ENCODE peak calls at places on chromosomes 4 and X, in eight cellular contexts. Q is left ventricle myocardium inferior, V is endodermal cell, R is AG09309, J is heart right ventricle, D is astrocyte of the spinal cord, Z is A549, X is Calu3. S is an unnamed sample.

GRCh38 chr4:132227349-132228165 is 921.5 kb upstream of the PCDH10 start:
- DNase-seq in Q (no peak), V (peak), R (no peak), J (no peak), D (peak), Z (peak), X (peak), S (no peak)

GRCh38 chr4:141142423-141142822 is 9.2 kb upstream of the RNF150 start:
- DNase-seq in Q (no peak), V (no peak), R (no peak), J (no peak), D (no peak), Z (no peak), X (no peak), S (no peak)

GRCh38 chrX:153968754-153969124 is 2.9 kb downstream of the HCFC1 start:
- DNase-seq in Q (no peak), V (no peak), R (no peak), J (no peak), D (peak), Z (no peak), X (no peak), S (no peak)

GRCh38 chrX:108735087-108735679 is 1.2 kb downstream of the IRS4 start:
- DNase-seq in Q (no peak), V (peak), R (no peak), J (no peak), D (no peak), Z (peak), X (no peak), S (no peak)

GRCh38 chr4:212438-213174 is 88.3 kb downstream of the ZNF718 start:
- DNase-seq in Q (peak), V (no peak), R (peak), J (peak), D (peak), Z (no peak), X (no peak), S (peak)

GRCh38 chrX:78747471-78747870 is at the start of gene LPAR4:
- DNase-seq in Q (no peak), V (peak), R (no peak), J (no peak), D (peak), Z (no peak), X (no peak), S (no peak)

GRCh38 chrX:8823698-8824097 is 22.5 kb upstream of the FAM9A start:
- DNase-seq in Q (no peak), V (no peak), R (no peak), J (no peak), D (no peak), Z (no peak), X (no peak), S (no peak)

GRCh38 chrX:46279925-46280313 is 265.3 kb downstream of the ZNF674 start:
- DNase-seq in Q (no peak), V (no peak), R (no peak), J (no peak), D (no peak), Z (no peak), X (no peak), S (no peak)

GRCh38 chrX:70998402-70999027 is 67.6 kb upstream of the SLC7A3 start:
- DNase-seq in Q (no peak), V (peak), R (no peak), J (peak), D (peak), Z (no peak), X (peak), S (no peak)

GRCh38 chr4:48173055-48173991 is 39.3 kb upstream of the TXK start:
- DNase-seq in Q (no peak), V (peak), R (peak), J (no peak), D (peak), Z (peak), X (no peak), S (no peak)

GRCh38 chr4:148288448-148288847 is 153.8 kb downstream of the NR3C2 start:
- DNase-seq in Q (peak), V (no peak), R (no peak), J (peak), D (no peak), Z (no peak), X (no peak), S (no peak)

GRCh38 chrX:125710403-125711062 is 390.9 kb downstream of the TEX13C start:
- DNase-seq in Q (no peak), V (no peak), R (no peak), J (no peak), D (no peak), Z (no peak), X (no peak), S (no peak)

GRCh38 chr4:2793920-2794706 is 1.2 kb downstream of the SH3BP2 start:
- DNase-seq in Q (peak), V (peak), R (no peak), J (no peak), D (peak), Z (no peak), X (peak), S (no peak)

GRCh38 chrX:7159132-7159861 is 11.3 kb upstream of the PUDP start:
- DNase-seq in Q (no peak), V (no peak), R (peak), J (no peak), D (peak), Z (no peak), X (peak), S (no peak)

GRCh38 chr4:99624141-99624719 is 33.4 kb downstream of the C4orf54 start:
- DNase-seq in Q (no peak), V (peak), R (no peak), J (no peak), D (no peak), Z (no peak), X (no peak), S (no peak)

GRCh38 chrX:97639526-97639925 is 755.8 kb downstream of the RPA4 start:
- DNase-seq in Q (no peak), V (peak), R (no peak), J (no peak), D (no peak), Z (no peak), X (no peak), S (no peak)

GRCh38 chr4:109574931-109575804 is 15.1 kb downstream of the MCUB start:
- DNase-seq in Q (no peak), V (no peak), R (no peak), J (no peak), D (no peak), Z (no peak), X (no peak), S (no peak)

GRCh38 chr4:132333723-132334045 is 815.4 kb upstream of the PCDH10 start:
- DNase-seq in Q (no peak), V (no peak), R (no peak), J (no peak), D (peak), Z (no peak), X (no peak), S (no peak)

GRCh38 chr4:74284074-74284473 is 24.2 kb upstream of the EPGN start:
- DNase-seq in Q (no peak), V (no peak), R (peak), J (no peak), D (peak), Z (no peak), X (no peak), S (no peak)

GRCh38 chrX:40155617-40156471 is 58.1 kb upstream of the BCOR start:
- DNase-seq in Q (no peak), V (peak), R (no peak), J (no peak), D (no peak), Z (peak), X (no peak), S (no peak)

GRCh38 chrX:65821721-65822496 is 154.5 kb downstream of the MSN start:
- DNase-seq in Q (peak), V (no peak), R (no peak), J (peak), D (no peak), Z (no peak), X (peak), S (no peak)

GRCh38 chr4:120694973-120695372 is 227.6 kb downstream of the PRDM5 start:
- DNase-seq in Q (no peak), V (no peak), R (no peak), J (no peak), D (peak), Z (peak), X (peak), S (no peak)

GRCh38 chrX:150942958-150943594 is 40.1 kb upstream of the HMGB3 start:
- DNase-seq in Q (no peak), V (no peak), R (no peak), J (no peak), D (no peak), Z (no peak), X (no peak), S (no peak)

DNA sequence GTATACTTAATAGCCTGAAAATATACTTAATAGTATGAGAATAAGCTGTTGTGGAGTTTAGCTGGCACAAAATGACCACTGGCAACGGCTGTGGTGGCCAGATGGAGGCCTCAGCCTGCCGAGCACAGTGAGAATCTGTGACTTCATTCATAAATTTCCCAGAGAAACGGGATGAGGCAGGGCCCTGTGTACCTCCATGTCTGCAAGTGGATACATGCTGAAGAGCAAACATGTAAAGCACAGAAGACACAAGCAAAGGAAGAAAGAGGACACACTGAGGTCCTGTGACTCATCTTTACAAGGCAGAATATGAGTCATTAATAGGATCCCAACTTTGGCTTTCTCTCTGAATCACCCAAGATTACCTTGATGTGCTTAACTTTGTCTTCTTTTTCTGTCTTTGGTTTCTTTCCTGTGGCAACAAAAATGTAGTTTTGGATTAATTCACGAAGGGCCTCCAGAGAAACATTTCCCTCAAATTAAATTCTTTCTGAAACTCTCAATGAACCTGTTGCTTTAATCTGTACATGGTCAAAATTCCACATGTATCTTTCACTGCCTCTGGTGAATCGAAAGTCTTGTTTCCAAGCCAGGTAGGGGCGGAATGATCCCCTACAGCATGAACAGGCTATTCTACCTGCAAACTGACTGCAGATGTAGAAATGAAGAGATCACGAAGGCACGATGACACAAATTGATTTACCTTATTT is 56.4 kb downstream of the IRF2 start:
- DNase-seq in Q (no peak), V (no peak), R (peak), J (no peak), D (peak), Z (peak), X (no peak), S (no peak)
- TF ChIP-seq CTCF in Q (no peak), V (no peak), R (no peak), J (no peak), D (peak), Z (no peak), X (no peak), S (no peak)

DNA sequence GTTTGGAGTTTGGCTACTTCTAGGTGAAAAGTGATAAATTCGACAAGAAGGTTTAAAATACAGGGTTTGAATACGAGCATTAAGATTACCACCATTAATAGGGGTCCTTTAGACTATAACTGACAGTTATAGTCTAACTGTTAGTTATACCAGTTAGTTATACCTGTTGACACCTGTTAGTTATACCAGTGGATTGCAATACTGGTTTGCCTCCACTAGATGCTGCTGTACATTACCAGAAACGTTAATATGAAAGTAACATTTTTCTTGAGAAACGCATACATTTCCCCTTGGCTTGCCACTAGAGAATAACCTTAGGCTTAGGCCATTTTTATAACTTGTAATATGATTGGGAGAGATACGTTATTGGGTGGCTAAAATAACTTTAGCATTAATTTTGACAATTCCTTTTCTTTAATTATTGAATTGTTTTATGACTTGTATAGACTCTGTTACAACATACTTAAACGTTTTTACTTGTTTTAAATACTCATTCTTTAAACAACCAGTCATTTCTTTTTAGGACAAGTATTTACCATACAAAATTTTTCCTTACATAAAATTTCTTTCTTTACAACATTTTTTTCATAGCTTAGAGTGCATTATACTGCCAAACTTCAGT is 911.2 kb downstream of the FSTL5 start:
- DNase-seq in Q (no peak), V (no peak), R (no peak), J (no peak), D (peak), Z (peak), X (peak), S (no peak)
- TF ChIP-seq CTCF in Q (peak), V (peak), R (peak), J (peak), D (peak), Z (peak), X (peak), S (no peak)

DNA sequence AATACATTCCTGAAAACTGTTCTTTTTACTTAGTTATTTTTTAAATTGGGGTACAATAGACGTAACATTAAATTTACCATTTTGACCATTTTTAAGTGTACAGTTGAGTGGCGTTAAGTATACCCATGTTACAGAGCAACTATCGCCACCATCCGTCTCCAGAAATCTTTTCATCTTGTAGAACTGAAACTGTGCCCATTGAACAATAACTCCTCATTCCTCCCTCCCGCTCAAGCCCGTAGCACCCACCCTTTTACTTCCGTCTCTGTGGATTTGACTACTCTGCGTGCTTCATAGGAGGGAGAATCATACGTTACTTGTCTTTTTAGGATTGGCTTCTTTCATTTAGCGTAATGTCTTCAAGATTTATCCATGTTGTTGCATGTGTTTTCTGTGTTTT is 55.3 kb downstream of the TMEM131L start:
- DNase-seq in Q (no peak), V (no peak), R (no peak), J (no peak), D (no peak), Z (no peak), X (no peak), S (no peak)
- TF ChIP-seq CTCF in Q (no peak), V (no peak), R (no peak), J (no peak), D (no peak), Z (no peak), X (no peak), S (no peak)

DNA sequence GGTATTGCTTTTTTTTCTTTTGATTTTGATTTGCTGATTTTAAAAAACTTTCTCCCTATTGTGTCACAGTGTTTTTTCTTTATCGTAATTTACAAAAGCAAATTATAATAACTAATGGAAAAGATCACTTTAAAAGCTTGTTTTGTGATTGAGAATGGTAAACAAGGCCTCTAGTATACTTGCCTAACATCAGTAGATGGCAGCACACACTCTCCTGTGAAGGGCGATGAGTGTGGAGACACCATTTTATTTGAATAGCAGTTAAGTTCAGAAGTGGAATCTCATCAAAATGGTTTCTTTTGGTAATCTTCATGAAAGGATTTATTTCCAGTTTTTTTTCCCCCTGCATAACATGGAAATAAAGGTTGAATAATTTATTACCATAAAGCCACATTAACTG is 72.3 kb downstream of the PAK3 start:
- DNase-seq in Q (no peak), V (peak), R (no peak), J (no peak), D (no peak), Z (no peak), X (no peak), S (no peak)
- TF ChIP-seq CTCF in Q (peak), V (peak), R (peak), J (peak), D (peak), Z (peak), X (no peak), S (peak)